ENCODE peak calls at places on chromosomes 1 and 21, in four cellular contexts. B is hippocampal formation, O is body of pancreas, C is T-helper 17 cell. Y is an unnamed sample.

GRCh38 chr1:83882906-83883305 is 116.0 kb downstream of the TTLL7 start:
- DNase-seq in C (no peak), O (no peak), B (no peak), Y (no peak)

GRCh38 chr1:26283226-26283853 is 3.5 kb downstream of the SH3BGRL3 start:
- DNase-seq in B (no peak), C (no peak), O (no peak), Y (no peak)

GRCh38 chr1:168835791-168836190 is 106.8 kb upstream of the DPT start:
- DNase-seq in B (no peak), O (no peak), C (no peak), Y (no peak)

GRCh38 chr1:219352961-219353651 is 179.4 kb downstream of the LYPLAL1 start:
- DNase-seq in B (no peak), C (no peak), O (no peak), Y (no peak)

GRCh38 chr1:44154665-44155064 is 13.2 kb upstream of the KLF18 start:
- DNase-seq in C (no peak), B (no peak), O (no peak), Y (no peak)

GRCh38 chr1:156572663-156573018 is 276 bp upstream of the IQGAP3 start:
- DNase-seq in C (no peak), O (no peak), B (no peak), Y (no peak)

GRCh38 chr1:23793018-23793781 is 2.3 kb downstream of the LYPLA2 start:
- DNase-seq in O (peak), C (peak), B (no peak), Y (no peak)

GRCh38 chr1:92485374-92486250 is 1.1 kb downstream of the GFI1 start:
- DNase-seq in B (no peak), C (peak), O (peak), Y (no peak)

GRCh38 chr1:226672217-226672838 is 66.8 kb downstream of the ITPKB start:
- DNase-seq in O (no peak), C (no peak), B (no peak), Y (no peak)

GRCh38 chr21:45989355-45990048 is 7.9 kb downstream of the COL6A1 start:
- DNase-seq in B (no peak), C (no peak), O (no peak), Y (no peak)

GRCh38 chr1:150976879-150977694 is 2.5 kb upstream of the CERS2 start:
- DNase-seq in C (peak), O (peak), B (peak), Y (peak)

GRCh38 chr21:45308211-45309068 is 20.7 kb upstream of the POFUT2 start:
- DNase-seq in C (no peak), O (no peak), B (no peak), Y (no peak)

GRCh38 chr1:1344672-1345361 is 4.4 kb downstream of the DVL1 start:
- DNase-seq in C (no peak), O (peak), B (no peak), Y (no peak)

GRCh38 chr1:181469829-181470228 is 13.5 kb upstream of the CACNA1E start:
- DNase-seq in O (peak), C (no peak), B (no peak), Y (no peak)

GRCh38 chr1:230056098-230056497 is 10.9 kb upstream of the GALNT2 start:
- DNase-seq in O (no peak), C (no peak), B (no peak), Y (no peak)

GRCh38 chr1:182764029-182764768 is 25.4 kb upstream of the NPL start:
- DNase-seq in B (no peak), C (no peak), O (no peak), Y (no peak)

GRCh38 chr1:24805534-24806301 is 60.5 kb downstream of the CLIC4 start:
- DNase-seq in O (no peak), C (no peak), B (no peak), Y (no peak)

GRCh38 chr1:247885011-247885410 is 10.4 kb upstream of the OR2W3 start:
- DNase-seq in B (no peak), O (no peak), C (no peak), Y (no peak)

GRCh38 chr1:2193514-2194251 is 889 bp downstream of the FAAP20 start:
- DNase-seq in C (no peak), B (no peak), O (no peak), Y (no peak)

GRCh38 chr1:161932668-161933067 is 91.0 kb downstream of the OLFML2B start:
- DNase-seq in B (no peak), O (no peak), C (no peak), Y (no peak)

GRCh38 chr1:39842726-39843305 is 40.5 kb downstream of the TRIT1 start:
- DNase-seq in C (no peak), B (peak), O (no peak), Y (peak)

GRCh38 chr1:156591432-156592157 is at the start of gene NAXE:
- DNase-seq in O (peak), C (peak), B (peak), Y (peak)

GRCh38 chr1:40984066-40984465 is 4.6 kb downstream of the CTPS1 start:
- DNase-seq in O (no peak), B (no peak), C (no peak), Y (no peak)

GRCh38 chr1:244386595-244386994 is 65.1 kb downstream of the ADSS2 start:
- DNase-seq in O (no peak), C (no peak), B (no peak), Y (no peak)

GRCh38 chr1:151314137-151314875 is 12.9 kb downstream of the PI4KB start:
- DNase-seq in O (peak), B (peak), C (no peak), Y (peak)

GRCh38 chr1:235093013-235093618 is 35.5 kb downstream of the TOMM20 start:
- DNase-seq in B (peak), C (no peak), O (peak), Y (peak)

GRCh38 chr1:224317383-224318045 is 12.5 kb downstream of the NVL start:
- DNase-seq in O (no peak), B (no peak), C (no peak), Y (no peak)

GRCh38 chr21:42316891-42317290 is 1.7 kb upstream of the TFF3 start:
- DNase-seq in O (no peak), B (no peak), C (no peak), Y (no peak)

GRCh38 chr1:232352956-232353355 is 277.0 kb downstream of the SIPA1L2 start:
- DNase-seq in C (no peak), B (no peak), O (no peak), Y (no peak)

GRCh38 chr1:32706491-32706890 is 3.9 kb upstream of the SYNC start:
- DNase-seq in C (no peak), B (no peak), O (peak), Y (no peak)

GRCh38 chr1:170970256-170970655 is 34.9 kb downstream of the MROH9 start:
- DNase-seq in O (no peak), C (no peak), B (no peak), Y (no peak)

GRCh38 chr21:46295177-46295711 is 9.1 kb downstream of the YBEY start:
- DNase-seq in C (no peak), B (no peak), O (no peak), Y (no peak)